ENCODE peak calls at places on chromosomes 5 and 9, in nine cellular contexts. N, J, D, H, T, P, O, E and R are unnamed samples.
A peak's percentile ranks its signal among the peaks of the same experiment; 100 is the strongest.

GRCh38 chr9:136978073-136978864 is 965 bp downstream of the PTGDS start:
- DNase-seq in N (peak; percentile 87), J (peak; percentile 98), D (peak; percentile 77), H (peak; percentile 51), T (no peak), P (no peak), O (peak; percentile 21), E (peak; percentile 63), R (peak; percentile 89)

GRCh38 chr5:177447611-177448243 is 1.1 kb downstream of the PRR7 start:
- DNase-seq in N (peak; percentile 87), J (peak; percentile 77), D (peak; percentile 62), H (no peak), T (peak; percentile 72), P (peak; percentile 57), O (peak; percentile 92), E (peak; percentile 73), R (peak; percentile 64)

GRCh38 chr9:127706836-127707241 is at the start of gene CFAP157:
- DNase-seq in N (no peak), J (no peak), D (no peak), H (no peak), T (no peak), P (no peak), O (no peak), E (no peak), R (no peak)

GRCh38 chr9:32577316-32577715 is 4.4 kb upstream of the NDUFB6 start:
- DNase-seq in N (no peak), J (no peak), D (no peak), H (no peak), T (no peak), P (no peak), O (no peak), E (no peak), R (no peak)

GRCh38 chr9:124792976-124793594 is 16.2 kb downstream of the OLFML2A start:
- DNase-seq in N (no peak), J (no peak), D (no peak), H (no peak), T (no peak), P (no peak), O (no peak), E (no peak), R (no peak)

GRCh38 chr9:133784731-133785561 is 46.8 kb upstream of the SARDH start:
- DNase-seq in N (no peak), J (no peak), D (no peak), H (no peak), T (no peak), P (no peak), O (no peak), E (no peak), R (peak; percentile 35)

GRCh38 chr9:108184009-108184408 is 671.8 kb downstream of the ACTL7B start:
- DNase-seq in N (no peak), J (no peak), D (no peak), H (no peak), T (no peak), P (no peak), O (no peak), E (no peak), R (no peak)

GRCh38 chr5:65861830-65862241 is 64.5 kb upstream of the ERBIN start:
- DNase-seq in N (no peak), J (peak; percentile 45), D (no peak), H (no peak), T (no peak), P (peak; percentile 80), O (peak; percentile 66), E (no peak), R (no peak)

GRCh38 chr5:106399381-106399780 is 1271.4 kb downstream of the EFNA5 start:
- DNase-seq in N (no peak), J (no peak), D (no peak), H (no peak), T (no peak), P (no peak), O (no peak), E (no peak), R (no peak)

GRCh38 chr5:45507174-45507573 is 189.0 kb downstream of the HCN1 start:
- DNase-seq in N (no peak), J (no peak), D (peak; percentile 18), H (no peak), T (no peak), P (no peak), O (no peak), E (no peak), R (no peak)

GRCh38 chr5:93831449-93831848 is 90.0 kb upstream of the POU5F2 start:
- DNase-seq in N (no peak), J (peak; percentile 68), D (no peak), H (no peak), T (no peak), P (peak; percentile 89), O (peak; percentile 14), E (no peak), R (no peak)

GRCh38 chr5:83450183-83450839 is 21.2 kb upstream of the VCAN start:
- DNase-seq in N (no peak), J (no peak), D (no peak), H (no peak), T (no peak), P (no peak), O (no peak), E (no peak), R (no peak)

GRCh38 chr5:8861764-8862163 is 684.1 kb downstream of the SEMA5A start:
- DNase-seq in N (no peak), J (no peak), D (no peak), H (no peak), T (no peak), P (no peak), O (no peak), E (no peak), R (no peak)

GRCh38 chr9:126482361-126483044 is 131.2 kb upstream of the LMX1B start:
- DNase-seq in N (peak; percentile 74), J (peak; percentile 81), D (peak; percentile 54), H (no peak), T (no peak), P (peak; percentile 81), O (no peak), E (no peak), R (peak; percentile 72)